ENCODE peak calls at places on chromosomes 3 and 15, in five cellular contexts. F is lung, T is astrocyte of the spinal cord, B is PC-3, M is fibroblast of mammary gland. P is an unnamed sample.

GRCh38 chr3:112640333-112640863 is 545 bp downstream of the CCDC80 start:
- DNase-seq in T (peak; percentile 81), F (no peak), M (peak; percentile 94), B (peak; percentile 71), P (peak; percentile 77)

GRCh38 chr3:20680990-20681628 is 495.1 kb upstream of the SGO1 start:
- DNase-seq in M (no peak), B (no peak), F (no peak), T (peak; percentile 23), P (no peak)

GRCh38 chr3:142237891-142238290 is 12.5 kb upstream of the GK5 start:
- DNase-seq in T (no peak), F (no peak), M (peak; percentile 43), B (no peak), P (peak; percentile 43)

GRCh38 chr3:134357914-134358811 is 16.1 kb downstream of the AMOTL2 start:
- DNase-seq in B (peak; percentile 91), T (peak; percentile 97), F (peak; percentile 67), M (peak; percentile 96), P (peak; percentile 95)

GRCh38 chr15:101295607-101296225 is 668 bp upstream of the SNRPA1 start:
- DNase-seq in F (no peak), B (peak; percentile 46), T (peak; percentile 44), M (peak; percentile 12), P (peak; percentile 49)

GRCh38 chr15:99545605-99546004 is 20.2 kb upstream of the MEF2A start:
- DNase-seq in M (no peak), T (no peak), B (no peak), F (no peak), P (no peak)

GRCh38 chr15:39367591-39367990 is 213.3 kb upstream of the THBS1 start:
- DNase-seq in T (no peak), B (no peak), M (no peak), F (no peak), P (no peak)

GRCh38 chr3:141383555-141384129 is 15.3 kb downstream of the ZBTB38 start:
- DNase-seq in T (peak; percentile 46), F (no peak), M (peak; percentile 66), B (no peak), P (peak; percentile 53)

GRCh38 chr3:71724584-71725278 is 471 bp downstream of the EIF4E3 start:
- DNase-seq in T (no peak), M (no peak), F (peak; percentile 44), B (peak; percentile 23), P (no peak)

GRCh38 chr3:165462616-165463334 is 266.6 kb upstream of the SLITRK3 start:
- DNase-seq in B (no peak), F (no peak), T (no peak), M (peak; percentile 11), P (peak; percentile 37)

GRCh38 chr3:145313751-145314150 is 847.2 kb downstream of the PLOD2 start:
- DNase-seq in T (no peak), B (no peak), M (no peak), F (no peak), P (no peak)

GRCh38 chr3:169239756-169240155 is 423.8 kb downstream of the MECOM start:
- DNase-seq in F (no peak), B (no peak), T (no peak), M (no peak), P (no peak)

DNA sequence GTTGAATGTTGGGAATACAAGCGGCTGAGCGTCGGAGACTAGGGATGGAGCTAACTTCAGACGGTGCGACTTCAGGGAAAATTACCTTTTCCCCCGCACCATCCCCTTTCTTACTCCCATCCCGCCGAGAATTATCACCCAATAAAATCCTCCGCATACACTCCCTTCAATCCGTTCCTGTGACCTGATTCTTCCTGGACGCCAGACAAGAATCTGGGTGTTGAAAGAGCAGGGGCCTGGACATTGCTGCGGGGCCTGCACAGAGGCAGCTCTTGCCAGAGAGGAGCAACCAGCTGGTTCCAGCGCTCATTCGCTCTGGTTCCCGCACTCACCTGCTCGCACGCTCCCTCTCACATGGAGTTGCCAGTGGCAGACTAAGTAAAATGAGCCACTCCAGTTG is 241.9 kb downstream of the ALCAM start:
- DNase-seq in B (no peak), F (no peak), T (no peak), M (no peak), P (no peak)
- H3K4me3 ChIP-seq in B (no peak overlapping the region), F (no peak overlapping the region), T (no peak overlapping the region), M (no peak overlapping the region), P (no peak overlapping the region)

DNA sequence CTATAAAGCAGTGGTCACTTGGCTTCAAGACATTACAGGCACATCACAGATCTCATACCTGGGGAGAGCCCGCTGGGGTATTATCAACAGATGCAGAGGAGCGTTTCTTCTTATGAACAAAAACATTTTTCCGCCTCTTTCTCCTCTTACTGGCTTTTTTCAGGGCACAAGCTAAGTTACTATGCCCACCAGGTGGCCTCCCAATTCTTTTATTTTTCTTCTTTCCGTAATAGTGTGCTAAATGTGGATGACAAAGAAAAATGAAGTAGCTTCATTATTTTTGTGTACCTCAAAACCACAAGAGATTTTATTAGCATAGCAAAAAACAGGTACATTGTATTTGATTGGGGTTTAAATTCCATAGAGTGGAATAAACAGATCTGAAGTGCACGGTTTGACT is 10.1 kb upstream of the STIMATE start:
- DNase-seq in M (no peak), T (no peak), B (no peak), F (no peak), P (no peak)
- TF ChIP-seq CTCF in M (no peak), T (no peak), B (no peak), F (no peak), P (no peak)

DNA sequence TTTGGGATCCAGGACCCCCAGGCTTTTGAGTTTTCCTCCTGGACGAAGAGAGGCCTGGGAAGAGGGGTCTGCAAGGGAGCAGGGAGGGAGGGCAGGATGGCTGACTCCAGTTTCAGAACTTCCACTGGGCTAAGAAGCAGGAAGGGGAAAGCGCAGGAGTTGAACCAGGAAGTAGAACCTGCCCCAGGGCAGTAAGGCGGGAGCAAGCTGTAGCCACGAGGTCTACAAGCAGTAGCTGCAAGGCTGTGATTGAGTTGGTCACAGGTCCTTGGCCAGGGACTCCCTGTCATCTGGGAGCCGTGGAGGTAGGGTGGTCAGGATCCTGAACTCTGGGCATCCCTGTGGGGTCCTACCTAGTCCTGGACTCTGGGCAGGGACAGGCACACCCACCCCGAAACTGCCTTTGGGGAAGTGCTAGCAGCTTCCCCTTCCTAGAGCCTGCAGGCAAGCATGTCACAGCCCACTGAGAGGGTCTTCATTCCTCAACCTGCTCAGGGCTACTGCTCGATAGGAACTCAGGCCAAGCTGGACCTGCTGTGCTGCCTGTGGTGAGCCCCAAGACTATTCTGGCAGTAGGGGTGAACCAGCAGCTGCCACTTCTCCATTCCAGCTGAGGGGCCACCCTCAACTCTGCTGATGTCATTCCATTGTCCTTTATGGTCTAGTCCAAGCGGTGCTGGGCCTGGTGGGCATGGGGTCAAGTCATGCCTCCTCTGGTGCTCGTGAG is 5.7 kb upstream of the GNAI2 start:
- DNase-seq in B (no peak), M (no peak), T (no peak), F (no peak), P (no peak)
- H3K4me3 ChIP-seq in B (no peak overlapping the region), M (no peak overlapping the region), T (no peak overlapping the region), F (no peak overlapping the region), P (no peak overlapping the region)

GRCh38 chr3:53464424-53464823 is 30.0 kb upstream of the CACNA1D start:
- DNase-seq in T (no peak), B (peak; percentile 62), M (no peak), F (no peak), P (no peak)
- TF ChIP-seq CTCF in T (no peak), B (no peak), M (no peak), F (no peak), P (no peak)